ENCODE peak calls at places on chromosomes 3 and 15, in seven cellular contexts. V is H1, A is HepG2, D is HCT116, I is GM12878, J is SK-N-SH, H is K562. B is an unnamed sample.

GRCh38 chr3:194852836-194853508 is 167.3 kb downstream of the FAM43A start:
- DNase-seq in J (no peak), D (no peak), I (no peak), A (no peak), H (no peak), V (no peak), B (no peak)

GRCh38 chr3:87350367-87351199 is 74.2 kb upstream of the POU1F1 start:
- DNase-seq in J (peak; percentile 46), V (no peak), H (peak; percentile 43), A (peak; percentile 41), I (no peak), D (peak; percentile 38), B (peak; percentile 26)

GRCh38 chr3:172449468-172450149 is 1.4 kb upstream of the GHSR start:
- DNase-seq in D (no peak), H (no peak), A (no peak), J (peak; percentile 50), I (no peak), V (no peak), B (no peak)

GRCh38 chr3:70561796-70562195 is 249.4 kb upstream of the MDFIC2 start:
- DNase-seq in J (no peak), A (no peak), I (no peak), V (no peak), H (no peak), D (no peak), B (no peak)

GRCh38 chr15:68997930-68998777 is 16.3 kb upstream of the NOX5 start:
- DNase-seq in H (no peak), J (no peak), I (no peak), V (no peak), D (no peak), A (no peak), B (no peak)

GRCh38 chr3:40494698-40495097 is 11.1 kb upstream of the ZNF620 start:
- DNase-seq in I (no peak), J (no peak), V (no peak), H (no peak), D (no peak), A (no peak), B (no peak)

GRCh38 chr3:128197855-128198254 is 44.6 kb downstream of the EEFSEC start:
- DNase-seq in I (no peak), V (no peak), H (no peak), J (no peak), D (no peak), A (peak; percentile 77), B (no peak)

GRCh38 chr3:171459130-171459941 is 869 bp downstream of the TNIK start:
- DNase-seq in I (no peak), H (no peak), V (no peak), D (no peak), A (no peak), J (peak; percentile 63), B (peak; percentile 74)

GRCh38 chr15:95843241-95843851 is 487.2 kb upstream of the NR2F2 start:
- DNase-seq in H (no peak), A (no peak), J (no peak), D (no peak), V (no peak), I (no peak), B (no peak)
- TF ChIP-seq JUND in H (no peak), A (no peak), J (no peak), D (no peak), V (no peak), I (no peak), B (no peak)

DNA sequence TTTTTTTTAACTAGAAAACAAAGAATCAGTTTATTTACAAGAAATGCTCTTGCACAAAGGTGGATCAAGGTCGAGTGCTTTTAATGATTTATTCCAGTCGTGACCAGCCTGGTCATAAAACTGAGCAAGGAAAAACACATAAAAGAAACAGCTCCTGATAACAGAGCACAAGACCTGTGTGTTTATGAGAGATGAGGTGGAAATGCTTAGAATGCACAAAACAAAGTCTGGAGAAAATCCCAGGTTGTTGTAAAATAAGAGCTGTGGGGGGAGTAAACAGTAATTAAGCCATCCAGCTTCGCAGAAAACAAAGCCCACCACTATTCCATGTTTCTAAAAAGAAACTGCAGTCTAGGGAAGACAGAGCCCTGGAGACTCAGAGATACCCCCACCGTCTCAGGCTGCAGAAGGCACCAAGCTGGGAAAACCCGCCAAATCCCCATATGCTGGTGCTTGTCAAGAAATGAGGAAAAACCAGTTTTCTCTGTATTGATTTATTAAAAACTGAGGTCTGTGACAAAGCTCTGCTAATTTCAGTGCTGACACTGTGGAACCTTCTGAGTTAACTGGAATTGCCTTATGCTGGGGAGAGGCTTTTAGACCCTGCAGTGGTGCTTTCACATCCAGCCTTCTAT is 139.3 kb downstream of the ADAMTS17 start:
- DNase-seq in J (peak; percentile 31), D (no peak), I (no peak), A (no peak), H (no peak), V (no peak), B (no peak)
- TF ChIP-seq JUND in J (no peak), D (no peak), I (no peak), A (no peak), H (no peak), V (no peak), B (no peak)

GRCh38 chr3:16999871-17000270 is 115.1 kb downstream of the PLCL2 start:
- DNase-seq in A (no peak), I (no peak), D (no peak), V (no peak), H (no peak), J (no peak), B (no peak)
- TF ChIP-seq JUND in A (no peak), I (no peak), D (no peak), V (no peak), H (no peak), J (no peak), B (no peak)

DNA sequence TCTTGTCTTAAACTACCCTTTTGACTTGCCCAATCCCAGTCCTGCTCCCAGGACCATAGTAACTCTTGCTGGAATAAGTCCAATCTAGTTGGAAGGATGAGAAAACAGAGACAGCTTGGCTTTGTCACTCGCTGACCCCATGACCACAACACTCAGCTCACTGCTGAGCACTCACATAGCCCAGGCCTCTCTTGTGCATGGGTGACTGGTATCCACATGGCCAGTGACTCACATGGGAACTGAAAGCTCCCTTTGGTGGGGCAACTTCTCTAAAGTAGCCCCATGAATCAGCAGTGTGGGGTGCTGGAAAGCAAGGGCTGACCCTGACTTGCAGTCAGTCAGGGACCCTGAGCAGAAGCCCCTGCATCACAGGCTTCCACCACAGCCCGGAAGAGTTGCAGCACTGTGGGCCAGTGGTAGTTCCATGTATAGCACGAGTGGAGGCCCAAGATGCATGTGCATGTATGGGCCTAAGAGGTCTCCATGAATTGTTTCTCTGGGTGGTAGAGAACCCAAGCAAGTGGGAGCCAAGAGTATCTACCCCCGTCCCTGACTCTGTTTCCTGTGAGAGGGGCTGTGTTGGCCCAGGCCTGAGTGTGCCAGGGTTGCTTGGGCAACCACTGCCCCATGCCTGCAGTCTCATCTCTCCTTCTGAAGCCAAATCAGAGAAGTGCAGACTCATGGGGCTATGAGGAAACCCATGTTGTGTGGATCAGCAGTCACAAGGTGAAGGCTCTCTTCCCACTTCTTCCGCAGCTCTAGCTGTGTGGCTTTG is 62.1 kb upstream of the XCR1 start:
- DNase-seq in J (no peak), H (no peak), V (no peak), D (no peak), A (no peak), I (peak; percentile 78), B (no peak)
- TF ChIP-seq JUND in J (no peak), H (no peak), V (no peak), D (no peak), A (no peak), I (peak; percentile 67), B (no peak)

GRCh38 chr15:25177955-25178801 is 223.4 kb downstream of the SNRPN start:
- DNase-seq in V (no peak), I (no peak), J (no peak), D (no peak), A (no peak), H (no peak), B (no peak)

GRCh38 chr15:25176991-25177954 is 222.5 kb downstream of the SNRPN start:
- DNase-seq in A (no peak), H (no peak), J (peak; percentile 3), D (no peak), V (no peak), I (no peak), B (no peak)

GRCh38 chr15:25179673-25180511 is 225.1 kb downstream of the SNRPN start:
- DNase-seq in J (no peak), V (no peak), D (no peak), A (no peak), I (no peak), H (no peak), B (no peak)

GRCh38 chr15:25180606-25181289 is 226.0 kb downstream of the SNRPN start:
- DNase-seq in V (no peak), J (no peak), H (no peak), D (no peak), A (no peak), I (no peak), B (no peak)

DNA sequence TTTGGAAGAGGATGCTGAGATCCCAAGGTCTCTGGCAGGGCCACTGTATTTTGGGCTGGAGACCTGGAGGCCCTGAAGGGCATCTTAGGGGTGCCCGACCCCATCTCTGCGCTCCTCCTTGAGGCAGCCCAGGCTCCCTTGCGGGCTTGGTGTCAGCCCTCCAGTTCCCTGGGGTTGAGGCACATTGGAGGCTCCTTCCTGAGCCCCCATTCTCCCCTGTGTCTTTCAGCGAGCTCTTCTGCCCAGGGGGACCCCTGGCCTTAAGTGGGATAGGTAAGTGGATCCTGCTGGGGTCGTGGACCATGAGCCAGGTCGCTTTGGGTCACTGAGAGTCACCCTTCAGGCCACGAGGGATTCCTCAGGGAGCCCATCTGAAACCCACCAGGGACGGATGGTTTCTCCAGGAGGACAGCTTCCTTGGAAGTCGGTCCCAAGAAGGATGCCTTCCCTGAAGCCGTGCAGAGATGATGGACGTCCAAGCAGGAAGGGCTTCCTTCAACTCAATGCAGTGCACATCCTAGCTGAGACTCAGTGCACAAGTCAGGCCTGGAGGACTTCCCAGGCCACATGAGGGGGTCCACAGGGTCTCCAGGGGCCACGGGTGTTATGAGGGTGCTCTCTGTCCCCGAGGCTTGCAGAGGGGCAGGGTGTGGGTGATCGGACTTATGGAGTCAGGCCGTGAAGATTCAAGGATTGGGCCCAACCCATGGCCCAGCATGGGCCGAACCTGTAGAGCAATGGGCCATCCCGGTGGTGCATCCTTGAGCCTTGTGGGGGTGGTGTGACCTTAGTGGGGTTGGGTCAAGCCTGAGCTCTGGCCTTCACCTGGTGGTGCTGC is 224.3 kb downstream of the SNRPN start:
- DNase-seq in H (no peak), I (no peak), V (no peak), J (no peak), A (no peak), D (no peak), B (no peak)
- TF ChIP-seq JUND in H (no peak), I (no peak), V (no peak), J (no peak), A (no peak), D (no peak), B (no peak)

B was measured in T47D.